ENCODE peak calls at places on chromosomes 2 and 18, in four cellular contexts. One of them, this sample, is unnamed.

GRCh38 chr2:95760839-95761525 is 169.2 kb downstream of the TRIM43 start:
- DNase-seq in naive thymus-derived CD4-positive, alpha-beta T cell: no peak
- DNase-seq in stomach: no peak
- DNase-seq in heart left ventricle: no peak
- DNase-seq in this sample: peak; percentile 67

GRCh38 chr2:24919977-24920812 is at the start of gene ADCY3:
- DNase-seq in naive thymus-derived CD4-positive, alpha-beta T cell: peak; percentile 48
- DNase-seq in stomach: peak; percentile 52
- DNase-seq in heart left ventricle: peak; percentile 64
- DNase-seq in this sample: peak; percentile 87

GRCh38 chr2:38301969-38302702 is 74.9 kb downstream of the ATL2 start:
- DNase-seq in naive thymus-derived CD4-positive, alpha-beta T cell: no peak
- DNase-seq in stomach: no peak
- DNase-seq in heart left ventricle: no peak
- DNase-seq in this sample: no peak

GRCh38 chr2:241871538-241872312 is 2.2 kb downstream of the RTP5 start:
- DNase-seq in naive thymus-derived CD4-positive, alpha-beta T cell: no peak
- DNase-seq in stomach: no peak
- DNase-seq in heart left ventricle: no peak
- DNase-seq in this sample: no peak

GRCh38 chr2:57869763-57870344 is 176.8 kb upstream of the VRK2 start:
- DNase-seq in naive thymus-derived CD4-positive, alpha-beta T cell: no peak
- DNase-seq in stomach: no peak
- DNase-seq in heart left ventricle: no peak
- DNase-seq in this sample: no peak

GRCh38 chr2:180910831-180911665 is 69.4 kb upstream of the UBE2E3 start:
- DNase-seq in naive thymus-derived CD4-positive, alpha-beta T cell: no peak
- DNase-seq in stomach: no peak
- DNase-seq in heart left ventricle: no peak
- DNase-seq in this sample: no peak

GRCh38 chr18:77709107-77709506 is 459.5 kb downstream of the GALR1 start:
- DNase-seq in naive thymus-derived CD4-positive, alpha-beta T cell: no peak
- DNase-seq in stomach: no peak
- DNase-seq in heart left ventricle: no peak
- DNase-seq in this sample: no peak

GRCh38 chr2:62939735-62940491 is 110.7 kb upstream of the OTX1 start:
- DNase-seq in naive thymus-derived CD4-positive, alpha-beta T cell: no peak
- DNase-seq in stomach: no peak
- DNase-seq in heart left ventricle: no peak
- DNase-seq in this sample: peak; percentile 62

GRCh38 chr2:45912109-45912508 is 260.6 kb downstream of the PRKCE start:
- DNase-seq in naive thymus-derived CD4-positive, alpha-beta T cell: no peak
- DNase-seq in stomach: no peak
- DNase-seq in heart left ventricle: no peak
- DNase-seq in this sample: no peak

GRCh38 chr2:82837588-82838304 is 1621.3 kb downstream of the SUCLG1 start:
- DNase-seq in naive thymus-derived CD4-positive, alpha-beta T cell: no peak
- DNase-seq in stomach: no peak
- DNase-seq in heart left ventricle: no peak
- DNase-seq in this sample: peak; percentile 75

GRCh38 chr18:3093624-3094354 is 80.8 kb upstream of the LPIN2 start:
- DNase-seq in naive thymus-derived CD4-positive, alpha-beta T cell: no peak
- DNase-seq in stomach: peak; percentile 63
- DNase-seq in heart left ventricle: no peak
- DNase-seq in this sample: no peak

GRCh38 chr2:46653539-46653938 is 174.2 kb downstream of the TMEM247 start:
- DNase-seq in naive thymus-derived CD4-positive, alpha-beta T cell: no peak
- DNase-seq in stomach: no peak
- DNase-seq in heart left ventricle: no peak
- DNase-seq in this sample: no peak

GRCh38 chr18:8548186-8548585 is 61.1 kb upstream of the RAB12 start:
- DNase-seq in naive thymus-derived CD4-positive, alpha-beta T cell: no peak
- DNase-seq in stomach: no peak
- DNase-seq in heart left ventricle: no peak
- DNase-seq in this sample: peak; percentile 46

GRCh38 chr18:36374262-36374661 is 76.7 kb downstream of the FHOD3 start:
- DNase-seq in naive thymus-derived CD4-positive, alpha-beta T cell: no peak
- DNase-seq in stomach: no peak
- DNase-seq in heart left ventricle: no peak
- DNase-seq in this sample: no peak

GRCh38 chr2:172735646-172736418 is at the start of gene RAPGEF4:
- DNase-seq in naive thymus-derived CD4-positive, alpha-beta T cell: no peak
- DNase-seq in stomach: no peak
- DNase-seq in heart left ventricle: no peak
- DNase-seq in this sample: peak; percentile 56

GRCh38 chr2:20959252-20959651 is 84.6 kb downstream of the APOB start:
- DNase-seq in naive thymus-derived CD4-positive, alpha-beta T cell: no peak
- DNase-seq in stomach: no peak
- DNase-seq in heart left ventricle: no peak
- DNase-seq in this sample: no peak

GRCh38 chr2:127066942-127067341 is 40.0 kb downstream of the BIN1 start:
- DNase-seq in naive thymus-derived CD4-positive, alpha-beta T cell: no peak
- DNase-seq in stomach: peak; percentile 35
- DNase-seq in heart left ventricle: peak; percentile 77
- DNase-seq in this sample: no peak

GRCh38 chr2:101688266-101688665 is 9.2 kb upstream of the MAP4K4 start:
- DNase-seq in naive thymus-derived CD4-positive, alpha-beta T cell: no peak
- DNase-seq in stomach: no peak
- DNase-seq in heart left ventricle: no peak
- DNase-seq in this sample: no peak

GRCh38 chr2:32960238-32960637 is 13.5 kb downstream of the LTBP1 start:
- DNase-seq in naive thymus-derived CD4-positive, alpha-beta T cell: no peak
- DNase-seq in stomach: no peak
- DNase-seq in heart left ventricle: no peak
- DNase-seq in this sample: no peak

GRCh38 chr2:217622205-217622621 is 380.6 kb downstream of the TNS1 start:
- DNase-seq in naive thymus-derived CD4-positive, alpha-beta T cell: no peak
- DNase-seq in stomach: no peak
- DNase-seq in heart left ventricle: peak; percentile 45
- DNase-seq in this sample: peak; percentile 57

GRCh38 chr2:203585541-203585940 is 50.4 kb upstream of the RAPH1 start:
- DNase-seq in naive thymus-derived CD4-positive, alpha-beta T cell: no peak
- DNase-seq in stomach: no peak
- DNase-seq in heart left ventricle: no peak
- DNase-seq in this sample: no peak

GRCh38 chr18:8799593-8799992 is 94.2 kb downstream of the MTCL1 start:
- DNase-seq in naive thymus-derived CD4-positive, alpha-beta T cell: no peak
- DNase-seq in stomach: no peak
- DNase-seq in heart left ventricle: no peak
- DNase-seq in this sample: peak; percentile 27

GRCh38 chr2:109242654-109243331 is 113.8 kb downstream of the SH3RF3 start:
- DNase-seq in naive thymus-derived CD4-positive, alpha-beta T cell: no peak
- DNase-seq in stomach: no peak
- DNase-seq in heart left ventricle: no peak
- DNase-seq in this sample: peak; percentile 97

GRCh38 chr18:477565-477964 is 22.9 kb downstream of the COLEC12 start:
- DNase-seq in naive thymus-derived CD4-positive, alpha-beta T cell: no peak
- DNase-seq in stomach: peak; percentile 53
- DNase-seq in heart left ventricle: no peak
- DNase-seq in this sample: no peak

GRCh38 chr2:109218087-109218791 is 89.2 kb downstream of the SH3RF3 start:
- DNase-seq in naive thymus-derived CD4-positive, alpha-beta T cell: no peak
- DNase-seq in stomach: no peak
- DNase-seq in heart left ventricle: no peak
- DNase-seq in this sample: no peak

GRCh38 chr2:168639501-168639900 is 162.9 kb upstream of the NOSTRIN start:
- DNase-seq in naive thymus-derived CD4-positive, alpha-beta T cell: no peak
- DNase-seq in stomach: peak; percentile 45
- DNase-seq in heart left ventricle: peak; percentile 92
- DNase-seq in this sample: peak; percentile 62

GRCh38 chr18:76621782-76622495 is 126.9 kb upstream of the ZNF516 start:
- DNase-seq in naive thymus-derived CD4-positive, alpha-beta T cell: no peak
- DNase-seq in stomach: no peak
- DNase-seq in heart left ventricle: no peak
- DNase-seq in this sample: peak; percentile 44

GRCh38 chr2:50773533-50773932 is 258.4 kb downstream of the NRXN1 start:
- DNase-seq in naive thymus-derived CD4-positive, alpha-beta T cell: no peak
- DNase-seq in stomach: no peak
- DNase-seq in heart left ventricle: no peak
- DNase-seq in this sample: no peak

GRCh38 chr2:157032019-157032418 is 225.5 kb upstream of the GALNT5 start:
- DNase-seq in naive thymus-derived CD4-positive, alpha-beta T cell: no peak
- DNase-seq in stomach: no peak
- DNase-seq in heart left ventricle: no peak
- DNase-seq in this sample: peak; percentile 87

GRCh38 chr2:69086466-69086865 is 73.5 kb downstream of the ANTXR1 start:
- DNase-seq in naive thymus-derived CD4-positive, alpha-beta T cell: no peak
- DNase-seq in stomach: no peak
- DNase-seq in heart left ventricle: no peak
- DNase-seq in this sample: no peak

GRCh38 chr2:199463708-199464613 is 6.2 kb upstream of the SATB2 start:
- DNase-seq in naive thymus-derived CD4-positive, alpha-beta T cell: no peak
- DNase-seq in stomach: no peak
- DNase-seq in heart left ventricle: no peak
- DNase-seq in this sample: peak; percentile 70

GRCh38 chr2:26001743-26002341 is 19.5 kb upstream of the KIF3C start:
- DNase-seq in naive thymus-derived CD4-positive, alpha-beta T cell: no peak
- DNase-seq in stomach: peak; percentile 91
- DNase-seq in heart left ventricle: peak; percentile 81
- DNase-seq in this sample: peak; percentile 54

GRCh38 chr2:18412980-18413793 is 147.3 kb downstream of the RDH14 start:
- DNase-seq in naive thymus-derived CD4-positive, alpha-beta T cell: no peak
- DNase-seq in stomach: no peak
- DNase-seq in heart left ventricle: no peak
- DNase-seq in this sample: peak; percentile 47

GRCh38 chr2:71680925-71681324 is 227.6 kb downstream of the DYSF start:
- DNase-seq in naive thymus-derived CD4-positive, alpha-beta T cell: no peak
- DNase-seq in stomach: no peak
- DNase-seq in heart left ventricle: peak; percentile 4
- DNase-seq in this sample: no peak

GRCh38 chr2:37100054-37100453 is 15.7 kb downstream of the GPATCH11 start:
- DNase-seq in naive thymus-derived CD4-positive, alpha-beta T cell: no peak
- DNase-seq in stomach: no peak
- DNase-seq in heart left ventricle: no peak
- DNase-seq in this sample: no peak

GRCh38 chr18:48841381-48842258 is 109.1 kb downstream of the SMAD7 start:
- DNase-seq in naive thymus-derived CD4-positive, alpha-beta T cell: no peak
- DNase-seq in stomach: no peak
- DNase-seq in heart left ventricle: peak; percentile 63
- DNase-seq in this sample: peak; percentile 50
- H3K4me3 ChIP-seq in naive thymus-derived CD4-positive, alpha-beta T cell: peak overlapping the region; percentile 37
- H3K4me3 ChIP-seq in stomach: no peak overlapping the region
- H3K4me3 ChIP-seq in heart left ventricle: no peak overlapping the region
- H3K4me3 ChIP-seq in this sample: no peak overlapping the region

GRCh38 chr2:120747281-120747680 is 11.6 kb downstream of the GLI2 start:
- DNase-seq in naive thymus-derived CD4-positive, alpha-beta T cell: no peak
- DNase-seq in stomach: no peak
- DNase-seq in heart left ventricle: no peak
- DNase-seq in this sample: no peak
- H3K4me1 ChIP-seq in naive thymus-derived CD4-positive, alpha-beta T cell: no peaks in the 10 kb centered on the region
- H3K4me1 ChIP-seq in stomach: no peaks in the 10 kb centered on the region
- H3K4me1 ChIP-seq in heart left ventricle: no peaks in the 10 kb centered on the region
- H3K4me1 ChIP-seq in this sample: peaks cover 13% of the 10 kb centered on the region

GRCh38 chr2:13351068-13351467 is 634.3 kb downstream of the TRIB2 start:
- DNase-seq in naive thymus-derived CD4-positive, alpha-beta T cell: no peak
- DNase-seq in stomach: no peak
- DNase-seq in heart left ventricle: no peak
- DNase-seq in this sample: no peak
- H3K9me3 ChIP-seq in naive thymus-derived CD4-positive, alpha-beta T cell: no peaks in the 10 kb centered on the region
- H3K9me3 ChIP-seq in stomach: no peaks in the 10 kb centered on the region
- H3K9me3 ChIP-seq in heart left ventricle: no peaks in the 10 kb centered on the region
- H3K9me3 ChIP-seq in this sample: no peaks in the 10 kb centered on the region

DNA sequence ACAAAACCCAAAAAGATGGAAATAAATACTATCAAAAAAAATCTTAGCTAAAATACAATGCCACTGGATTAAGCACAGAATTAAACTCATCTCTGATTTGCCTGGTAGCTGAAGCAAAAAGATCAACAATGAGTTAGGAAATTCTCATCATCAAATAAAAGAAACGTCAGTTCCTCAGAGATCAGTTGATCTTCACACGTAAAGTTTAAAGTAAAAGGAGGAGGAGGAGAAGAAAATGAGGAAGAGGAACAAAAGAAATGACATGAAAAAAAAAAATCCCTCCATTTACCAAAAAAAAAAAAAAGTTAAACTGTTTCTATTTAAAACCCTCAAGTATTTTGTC is 22.6 kb downstream of the KLF7 start:
- DNase-seq in naive thymus-derived CD4-positive, alpha-beta T cell: no peak
- DNase-seq in stomach: no peak
- DNase-seq in heart left ventricle: no peak
- DNase-seq in this sample: no peak
- H3K4me3 ChIP-seq in naive thymus-derived CD4-positive, alpha-beta T cell: peak overlapping the region; percentile 57
- H3K4me3 ChIP-seq in stomach: peak overlapping the region; percentile 1
- H3K4me3 ChIP-seq in heart left ventricle: peak overlapping the region; percentile 24
- H3K4me3 ChIP-seq in this sample: peak overlapping the region; percentile 65

GRCh38 chr2:99480390-99480789 is 9.4 kb downstream of the REV1 start:
- DNase-seq in naive thymus-derived CD4-positive, alpha-beta T cell: no peak
- DNase-seq in stomach: no peak
- DNase-seq in heart left ventricle: no peak
- DNase-seq in this sample: no peak
- H3K4me1 ChIP-seq in naive thymus-derived CD4-positive, alpha-beta T cell: no peaks in the 10 kb centered on the region
- H3K4me1 ChIP-seq in stomach: peaks cover 18% of the 10 kb centered on the region
- H3K4me1 ChIP-seq in heart left ventricle: peaks cover 77% of the 10 kb centered on the region
- H3K4me1 ChIP-seq in this sample: peaks cover 21% of the 10 kb centered on the region

This sample was measured in adipocyte.